ENCODE peak calls at places on chromosome 17, in six cellular contexts. M is GM23338, V is IMR-90, H is GM12891, N is posterior vena cava, A is amniotic stem cell. D is an unnamed sample.

GRCh38 chr17:79388556-79389295 is 222.1 kb downstream of the RBFOX3 start:
- DNase-seq in A (no peak), H (peak; percentile 66), V (peak; percentile 27), N (peak; percentile 84), M (peak; percentile 87), D (peak; percentile 96)

GRCh38 chr17:22278302-22279275 is 586.3 kb downstream of the KCNJ18 start:
- DNase-seq in V (no peak), A (no peak), M (no peak), N (peak; percentile 58), H (no peak), D (no peak)

GRCh38 chr17:51165680-51166197 is 472 bp upstream of the NME2 start:
- DNase-seq in H (peak; percentile 42), A (no peak), N (no peak), M (peak; percentile 50), V (peak; percentile 22), D (peak; percentile 90)

GRCh38 chr17:78132086-78132676 is 1.6 kb downstream of the TMC8 start:
- DNase-seq in V (no peak), M (peak; percentile 77), A (no peak), H (no peak), N (no peak), D (peak; percentile 82)

GRCh38 chr17:82065638-82066303 is at the start of gene DUS1L:
- DNase-seq in A (no peak), M (peak; percentile 74), N (peak; percentile 91), V (peak; percentile 37), H (peak; percentile 96), D (peak; percentile 99)

GRCh38 chr17:10069301-10069700 is 129.1 kb downstream of the GAS7 start:
- DNase-seq in A (no peak), H (no peak), M (no peak), V (no peak), N (peak; percentile 81), D (no peak)

GRCh38 chr17:77521076-77521475 is 380.3 kb downstream of the SEC14L1 start:
- DNase-seq in V (no peak), M (no peak), H (no peak), N (peak; percentile 41), A (no peak), D (no peak)

GRCh38 chr17:43620147-43620944 is 41.4 kb downstream of the MEOX1 start:
- DNase-seq in H (no peak), N (no peak), A (no peak), M (no peak), V (no peak), D (no peak)

GRCh38 chr17:77436058-77436442 is 295.3 kb downstream of the SEC14L1 start:
- DNase-seq in V (peak; percentile 69), A (no peak), N (no peak), M (peak; percentile 69), H (no peak), D (no peak)

GRCh38 chr17:82344175-82344907 is 10.8 kb upstream of the SECTM1 start:
- DNase-seq in N (no peak), V (no peak), A (no peak), H (no peak), M (no peak), D (peak; percentile 71)

GRCh38 chr17:64343833-64344637 is 46.6 kb downstream of the PECAM1 start:
- DNase-seq in V (peak; percentile 90), M (peak; percentile 15), H (no peak), N (peak; percentile 91), A (peak; percentile 48), D (peak; percentile 94)

GRCh38 chr17:31533546-31534155 is 142.2 kb downstream of the RAB11FIP4 start:
- DNase-seq in M (peak; percentile 82), V (peak; percentile 88), N (no peak), A (peak; percentile 53), H (no peak), D (peak; percentile 99)

GRCh38 chr17:2949469-2950044 is 113.8 kb downstream of the OR1D5 start:
- DNase-seq in N (peak; percentile 90), V (peak; percentile 49), H (no peak), M (no peak), A (no peak), D (peak; percentile 97)

GRCh38 chr17:34843682-34844081 is 117.6 kb downstream of the CCT6B start:
- DNase-seq in V (no peak), A (no peak), M (no peak), N (no peak), H (no peak), D (no peak)

GRCh38 chr17:40110026-40110425 is 9.6 kb upstream of the NR1D1 start:
- DNase-seq in A (no peak), M (peak; percentile 90), N (no peak), V (no peak), H (no peak), D (no peak)

GRCh38 chr17:19348081-19348650 is 14.4 kb downstream of the B9D1 start:
- DNase-seq in H (no peak), M (no peak), A (no peak), V (no peak), N (peak; percentile 49), D (no peak)

GRCh38 chr17:73267648-73268537 is 6.2 kb upstream of the CPSF4L start:
- DNase-seq in A (no peak), M (no peak), N (no peak), V (no peak), H (no peak), D (peak; percentile 44)

GRCh38 chr17:76452646-76453430 is at the start of gene UBE2O:
- DNase-seq in M (peak; percentile 99), V (peak; percentile 80), N (peak; percentile 97), A (peak; percentile 75), H (peak; percentile 96), D (peak; percentile 99)

GRCh38 chr17:67663445-67663844 is 54.3 kb upstream of the NOL11 start:
- DNase-seq in V (no peak), A (no peak), N (no peak), M (peak; percentile 24), H (no peak), D (no peak)

GRCh38 chr17:22202702-22203101 is 510.4 kb downstream of the KCNJ18 start:
- DNase-seq in V (no peak), H (no peak), M (no peak), N (no peak), A (no peak), D (no peak)

GRCh38 chr17:70320642-70321345 is 151.5 kb downstream of the KCNJ2 start:
- DNase-seq in M (no peak), V (peak; percentile 8), A (no peak), N (no peak), H (no peak), D (no peak)

GRCh38 chr17:17109896-17110295 is 67.6 kb downstream of the MPRIP start:
- DNase-seq in H (no peak), N (no peak), A (no peak), M (no peak), V (no peak), D (no peak)

GRCh38 chr17:82970067-82970466 is 109.3 kb upstream of the METRNL start:
- DNase-seq in M (no peak), A (no peak), N (no peak), V (no peak), H (no peak), D (peak; percentile 78)

GRCh38 chr17:46038937-46039336 is 39.9 kb downstream of the STH start:
- DNase-seq in A (no peak), M (no peak), V (no peak), H (no peak), N (no peak), D (no peak)

GRCh38 chr17:17493249-17493985 is 2.8 kb downstream of the RASD1 start:
- DNase-seq in A (no peak), N (peak; percentile 59), H (no peak), V (no peak), M (peak; percentile 45), D (peak; percentile 79)

D was measured in osteoblast.